ENCODE peak calls at places on chromosomes 2 and 18, in five cellular contexts. S is dorsolateral prefrontal cortex, I is AG04450, N is neural crest cell, A is Kasumi-1. Z is an unnamed sample.

GRCh38 chr18:11654736-11655604 is 34.1 kb upstream of the GNAL start:
- DNase-seq in S (peak), I (no peak), N (peak), A (peak), Z (peak)

GRCh38 chr2:28164280-28164801 is 228.3 kb upstream of the FOSL2 start:
- DNase-seq in S (no peak), I (peak), N (no peak), A (no peak), Z (no peak)

GRCh38 chr2:70668432-70668831 is 99.6 kb downstream of the ADD2 start:
- DNase-seq in S (peak), I (no peak), N (no peak), A (no peak), Z (no peak)

GRCh38 chr2:54898451-54899226 is 151.6 kb downstream of the RTN4 start:
- DNase-seq in S (no peak), I (no peak), N (no peak), A (no peak), Z (no peak)

GRCh38 chr2:128441341-128442052 is 122.8 kb upstream of the HS6ST1 start:
- DNase-seq in S (no peak), I (no peak), N (no peak), A (no peak), Z (no peak)

GRCh38 chr2:220165401-220165800 is 538.0 kb downstream of the SLC4A3 start:
- DNase-seq in S (no peak), I (no peak), N (no peak), A (no peak), Z (no peak)

GRCh38 chr18:5759169-5759568 is 136.2 kb downstream of the TMEM200C start:
- DNase-seq in S (no peak), I (no peak), N (no peak), A (no peak), Z (no peak)

GRCh38 chr18:12608292-12608691 is 49.6 kb downstream of the SPIRE1 start:
- DNase-seq in S (no peak), I (no peak), N (no peak), A (no peak), Z (no peak)

GRCh38 chr2:55707751-55708150 is 14.1 kb upstream of the PNPT1 start:
- DNase-seq in S (no peak), I (no peak), N (no peak), A (no peak), Z (no peak)

GRCh38 chr18:2822213-2822612 is 24.6 kb upstream of the EMILIN2 start:
- DNase-seq in S (no peak), I (no peak), N (no peak), A (no peak), Z (no peak)

GRCh38 chr18:47929681-47930085 is 776 bp downstream of the SMAD2 start:
- DNase-seq in S (no peak), I (peak), N (no peak), A (peak), Z (no peak)

GRCh38 chr2:143807677-143808076 is 678.5 kb downstream of the ARHGAP15 start:
- DNase-seq in S (no peak), I (no peak), N (no peak), A (peak), Z (no peak)

GRCh38 chr2:149733936-149734685 is 146.5 kb upstream of the MMADHC start:
- DNase-seq in S (no peak), I (no peak), N (no peak), A (no peak), Z (no peak)

GRCh38 chr2:74107071-74107470 is 40.6 kb downstream of the BOLA3 start:
- DNase-seq in S (no peak), I (no peak), N (no peak), A (no peak), Z (no peak)

GRCh38 chr2:31238126-31238905 is 4.4 kb downstream of the EHD3 start:
- DNase-seq in S (no peak), I (no peak), N (no peak), A (no peak), Z (no peak)

GRCh38 chr2:1236596-1236995 is 176.7 kb upstream of the TPO start:
- DNase-seq in S (no peak), I (no peak), N (no peak), A (no peak), Z (no peak)

GRCh38 chr18:64119916-64120315 is 29.0 kb downstream of the LINC00305 start:
- DNase-seq in S (no peak), I (no peak), N (no peak), A (peak), Z (no peak)

GRCh38 chr2:155281907-155282306 is 583.4 kb downstream of the KCNJ3 start:
- DNase-seq in S (no peak), I (no peak), N (no peak), A (no peak), Z (no peak)

GRCh38 chr2:186740266-186740665 is 46.4 kb downstream of the FAM171B start:
- DNase-seq in S (no peak), I (no peak), N (no peak), A (no peak), Z (no peak)

GRCh38 chr2:119617455-119617854 is 61.5 kb upstream of the TMEM177 start:
- DNase-seq in S (no peak), I (no peak), N (no peak), A (no peak), Z (no peak)

GRCh38 chr18:56902653-56903052 is 244.2 kb upstream of the BOD1L2 start:
- DNase-seq in S (no peak), I (no peak), N (no peak), A (no peak), Z (no peak)

GRCh38 chr2:9205963-9206948 is at the start of gene ASAP2:
- DNase-seq in S (peak), I (no peak), N (peak), A (peak), Z (peak)

GRCh38 chr18:12271376-12272235 is 17.4 kb downstream of the CIDEA start:
- DNase-seq in S (peak), I (no peak), N (peak), A (peak), Z (peak)

GRCh38 chr18:4842287-4842686 is 354.8 kb downstream of the AKAIN1 start:
- DNase-seq in S (no peak), I (no peak), N (no peak), A (no peak), Z (no peak)

GRCh38 chr2:15605721-15606120 is 14.1 kb downstream of the DDX1 start:
- DNase-seq in S (no peak), I (no peak), N (no peak), A (no peak), Z (no peak)

GRCh38 chr18:70553245-70553960 is 264.6 kb downstream of the SOCS6 start:
- DNase-seq in S (no peak), I (no peak), N (no peak), A (peak), Z (no peak)

GRCh38 chr2:40317047-40317446 is 134.8 kb downstream of the SLC8A1 start:
- DNase-seq in S (no peak), I (no peak), N (no peak), A (no peak), Z (no peak)

GRCh38 chr18:23958036-23958435 is 56.5 kb upstream of the TTC39C start:
- DNase-seq in S (no peak), I (no peak), N (no peak), A (no peak), Z (no peak)

GRCh38 chr2:216465580-216466197 is 33.0 kb upstream of the RPL37A start:
- DNase-seq in S (no peak), I (no peak), N (no peak), A (no peak), Z (no peak)

Z was measured in memory B cell.